ENCODE peak calls at places on chromosome X, in eight cellular contexts. A is psoas muscle; Z is Kasumi-1; P is natural killer cell treated with Interleukin-12 subunit alpha and Interleukin-12 subunit beta and Interleukin-15 and Interleukin-18, amount 100 ng/mL, for 72 hours; W is ELR; C is stimulated activated CD8-positive, alpha-beta memory T cell treated with anti-CD3 and anti-CD28 coated beads, Interleukin-15, amount 100 ng/mL, for 1 hour; I is endothelial cell; L is fibroblast of mammary gland. O is an unnamed sample.

GRCh38 chrX:153598541-153599191 is at the start of gene CCNQ:
- DNase-seq in A (peak), C (no peak), W (peak), Z (peak), I (no peak), P (no peak), L (peak), O (peak)

GRCh38 chrX:45454235-45454634 is 253.6 kb upstream of the DIPK2B start:
- DNase-seq in W (no peak), A (no peak), I (no peak), P (no peak), C (no peak), Z (no peak), L (no peak), O (no peak)

GRCh38 chrX:20527458-20528099 is 260.9 kb upstream of the RPS6KA3 start:
- DNase-seq in C (no peak), I (no peak), P (no peak), Z (peak), A (peak), L (peak), W (peak), O (no peak)

GRCh38 chrX:40479777-40480318 is 100.9 kb upstream of the ATP6AP2 start:
- DNase-seq in W (peak), P (no peak), C (no peak), Z (no peak), L (peak), I (no peak), A (no peak), O (peak)

GRCh38 chrX:155048997-155049619 is 21.8 kb downstream of the CMC4 start:
- DNase-seq in A (peak), Z (peak), P (peak), L (peak), I (peak), W (peak), C (no peak), O (peak)

GRCh38 chrX:96590403-96590802 is 94.2 kb upstream of the DIAPH2 start:
- DNase-seq in I (no peak), P (no peak), W (no peak), Z (no peak), L (no peak), A (no peak), C (no peak), O (no peak)

GRCh38 chrX:69066966-69067525 is 98.2 kb downstream of the PJA1 start:
- DNase-seq in W (no peak), P (no peak), I (no peak), L (peak), Z (no peak), A (no peak), C (no peak), O (no peak)

GRCh38 chrX:95764972-95765451 is 919.6 kb upstream of the DIAPH2 start:
- DNase-seq in L (peak), W (peak), Z (peak), A (no peak), I (no peak), C (no peak), P (no peak), O (no peak)

GRCh38 chrX:82756272-82756671 is 751.8 kb upstream of the POU3F4 start:
- DNase-seq in A (no peak), W (no peak), Z (no peak), P (no peak), L (no peak), C (no peak), I (no peak), O (no peak)

GRCh38 chrX:95675011-95675410 is 1009.6 kb upstream of the DIAPH2 start:
- DNase-seq in C (no peak), A (no peak), W (no peak), L (no peak), I (no peak), P (no peak), Z (no peak), O (no peak)

GRCh38 chrX:18640686-18641085 is 31.2 kb downstream of the RS1 start:
- DNase-seq in P (no peak), L (no peak), I (no peak), Z (no peak), C (no peak), A (no peak), W (no peak), O (no peak)